ENCODE peak calls at places on chromosome 20, in four cellular contexts. N is AG09309, T is fibroblast of lung, X is fibroblast of pulmonary artery. Z is an unnamed sample.

GRCh38 chr20:19368351-19368750 is 155.9 kb downstream of the SLC24A3 start:
- DNase-seq in X (no peak), N (no peak), T (no peak), Z (no peak)

GRCh38 chr20:32446301-32447100 is 88.4 kb downstream of the ASXL1 start:
- DNase-seq in N (no peak), T (no peak), X (no peak), Z (no peak)

GRCh38 chr20:3698511-3699436 is 13.6 kb downstream of the SIGLEC1 start:
- DNase-seq in T (no peak), X (no peak), N (no peak), Z (no peak)

GRCh38 chr20:2692036-2692885 is at the start of gene EBF4:
- DNase-seq in T (peak), X (peak), N (no peak), Z (peak)

GRCh38 chr20:64115171-64115911 is 8.0 kb upstream of the NPBWR2 start:
- DNase-seq in X (no peak), T (no peak), N (no peak), Z (no peak)

GRCh38 chr20:38805958-38806854 is 709 bp downstream of the PPP1R16B start:
- DNase-seq in N (no peak), T (no peak), X (no peak), Z (peak)

GRCh38 chr20:47509685-47510084 is 8.0 kb downstream of the NCOA3 start:
- DNase-seq in T (no peak), X (no peak), N (no peak), Z (no peak)

GRCh38 chr20:2350606-2351005 is 30.1 kb upstream of the TGM6 start:
- DNase-seq in X (no peak), T (no peak), N (no peak), Z (no peak)

GRCh38 chr20:35617397-35618031 is 1.9 kb downstream of the SPAG4 start:
- DNase-seq in X (peak), T (peak), N (peak), Z (peak)

GRCh38 chr20:15487030-15487429 is 1086.2 kb downstream of the KIF16B start:
- DNase-seq in T (peak), X (peak), N (no peak), Z (no peak)

GRCh38 chr20:10670521-10671220 is 3.1 kb downstream of the JAG1 start:
- DNase-seq in N (no peak), T (no peak), X (no peak), Z (no peak)

GRCh38 chr20:38723982-38724602 is at the start of gene SLC32A1:
- DNase-seq in X (no peak), T (no peak), N (no peak), Z (peak)

GRCh38 chr20:3681931-3682820 is at the start of gene ADAM33:
- DNase-seq in X (no peak), T (no peak), N (no peak), Z (no peak)

GRCh38 chr20:53582574-53583351 is 10.9 kb downstream of the ZNF217 start:
- DNase-seq in N (peak), T (peak), X (peak), Z (peak)

GRCh38 chr20:35595456-35595855 is 20.2 kb upstream of the SPAG4 start:
- DNase-seq in X (no peak), N (no peak), T (no peak), Z (no peak)

GRCh38 chr20:21396045-21396893 is 1.1 kb downstream of the NKX2-4 start:
- DNase-seq in N (no peak), X (no peak), T (no peak), Z (no peak)

GRCh38 chr20:35224536-35224935 is 2.0 kb upstream of the MMP24 start:
- DNase-seq in T (no peak), N (no peak), X (no peak), Z (no peak)

GRCh38 chr20:52760791-52761190 is 211.4 kb upstream of the TSHZ2 start:
- DNase-seq in N (no peak), T (no peak), X (no peak), Z (no peak)

GRCh38 chr20:38728911-38729642 is 4.8 kb downstream of the SLC32A1 start:
- DNase-seq in X (no peak), T (no peak), N (no peak), Z (peak)

GRCh38 chr20:40768105-40768504 is 79.1 kb upstream of the MAFB start:
- DNase-seq in T (no peak), N (no peak), X (no peak), Z (no peak)

GRCh38 chr20:25032478-25033183 is 25.3 kb downstream of the ACSS1 start:
- DNase-seq in N (no peak), T (peak), X (peak), Z (no peak)

GRCh38 chr20:6711950-6712634 is 55.4 kb upstream of the BMP2 start:
- DNase-seq in T (no peak), X (no peak), N (no peak), Z (no peak)

GRCh38 chr20:51810155-51811039 is 8.1 kb upstream of the SALL4 start:
- DNase-seq in X (no peak), T (no peak), N (no peak), Z (no peak)

GRCh38 chr20:11791316-11792228 is 126.1 kb upstream of the BTBD3 start:
- DNase-seq in X (no peak), T (no peak), N (no peak), Z (no peak)

GRCh38 chr20:382291-383115 is 1.9 kb downstream of the TRIB3 start:
- DNase-seq in T (no peak), X (no peak), N (no peak), Z (no peak)

GRCh38 chr20:23090147-23090546 is 4.0 kb upstream of the CD93 start:
- DNase-seq in X (no peak), N (no peak), T (no peak), Z (no peak)
- TF ChIP-seq CTCF in X (no peak), N (no peak), T (no peak), Z (no peak)

DNA sequence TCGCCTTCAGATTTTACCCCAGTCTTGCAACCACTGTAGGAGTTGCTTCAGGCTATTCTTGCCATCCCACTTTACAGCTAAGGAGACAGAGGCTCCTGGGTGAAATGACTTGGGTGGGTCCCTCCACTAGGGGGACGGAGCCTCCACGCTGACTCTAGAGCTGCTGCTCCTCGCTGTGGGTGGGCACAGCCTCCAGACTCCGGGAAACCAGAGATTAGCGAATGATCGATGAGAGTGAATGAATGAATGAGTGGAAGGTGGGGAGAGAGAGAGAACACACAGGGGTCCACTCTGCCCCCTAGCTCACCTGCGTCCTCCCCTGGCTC is 10.4 kb downstream of the ZBP1 start:
- DNase-seq in N (no peak), X (no peak), T (no peak), Z (no peak)
- TF ChIP-seq CTCF in N (no peak), X (no peak), T (no peak), Z (peak)

DNA sequence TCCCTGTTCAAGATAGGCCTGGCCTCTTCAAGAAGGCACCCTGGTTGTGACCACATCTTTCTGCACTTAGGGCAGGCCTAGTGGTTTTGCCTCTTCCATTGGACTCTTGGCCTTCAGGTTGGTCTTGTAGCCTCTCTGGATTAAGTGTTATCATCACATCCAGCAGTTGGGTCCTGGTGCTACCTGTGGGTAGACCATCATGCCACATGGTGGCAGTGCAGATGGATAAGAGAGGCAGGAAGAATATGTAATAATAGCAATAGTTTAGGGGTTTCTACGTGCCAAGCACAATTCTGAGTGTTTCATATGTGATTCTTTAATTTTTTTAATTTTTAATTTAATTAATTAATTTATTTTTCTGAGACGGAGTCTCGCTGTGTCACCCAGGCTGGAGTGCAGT is 28.5 kb upstream of the SNRPB2 start:
- DNase-seq in T (no peak), X (peak), N (no peak), Z (peak)
- TF ChIP-seq CTCF in T (no peak), X (peak), N (peak), Z (peak)

DNA sequence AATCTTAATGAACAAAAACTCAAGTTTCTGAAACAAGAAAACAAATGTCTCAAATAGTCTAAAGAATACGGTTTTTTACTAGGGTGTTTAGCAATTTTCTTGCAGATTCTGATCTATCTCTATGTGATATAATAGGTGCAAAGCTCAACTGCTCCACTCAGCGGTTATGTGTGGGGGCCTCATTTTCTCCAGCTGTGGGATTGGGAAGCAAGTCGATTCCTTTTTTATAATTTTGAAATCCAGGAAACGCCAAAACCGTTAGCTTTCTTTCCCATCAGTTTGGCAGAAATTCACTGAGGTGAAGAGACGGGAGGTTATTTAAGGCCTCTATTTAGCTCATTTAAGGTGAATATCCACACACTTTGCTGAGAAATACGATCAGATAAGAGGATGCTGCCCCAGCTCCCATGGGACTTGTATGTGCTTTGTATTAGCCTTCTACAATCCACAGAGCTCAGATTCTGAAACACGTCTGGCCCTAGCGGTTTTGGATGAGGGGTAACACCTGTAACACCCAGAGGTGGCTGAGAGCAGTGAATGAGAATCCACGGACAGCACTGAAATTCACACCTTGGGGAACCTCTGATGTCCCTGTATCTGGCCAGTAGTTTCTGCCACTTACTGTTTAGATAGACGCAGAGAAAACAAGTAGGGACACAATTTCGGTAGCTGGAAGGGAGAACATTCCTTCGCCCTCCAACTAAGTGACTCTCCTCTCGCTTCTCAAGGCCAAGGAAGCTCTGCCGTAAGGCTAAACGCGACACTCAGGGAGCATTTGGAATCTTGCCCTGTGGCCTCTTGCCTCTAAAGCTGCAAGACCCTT is 6.6 kb upstream of the BCAS4 start:
- DNase-seq in N (peak), X (peak), T (peak), Z (no peak)
- TF ChIP-seq CTCF in N (peak), X (peak), T (peak), Z (no peak)

GRCh38 chr20:37316775-37317170 is 27.3 kb downstream of the MANBAL start:
- DNase-seq in X (no peak), T (no peak), N (no peak), Z (no peak)
- TF ChIP-seq CTCF in X (no peak), T (no peak), N (no peak), Z (no peak)

GRCh38 chr20:41853803-41854202 is 235.6 kb upstream of the CHD6 start:
- DNase-seq in T (no peak), X (no peak), N (no peak), Z (no peak)

DNA sequence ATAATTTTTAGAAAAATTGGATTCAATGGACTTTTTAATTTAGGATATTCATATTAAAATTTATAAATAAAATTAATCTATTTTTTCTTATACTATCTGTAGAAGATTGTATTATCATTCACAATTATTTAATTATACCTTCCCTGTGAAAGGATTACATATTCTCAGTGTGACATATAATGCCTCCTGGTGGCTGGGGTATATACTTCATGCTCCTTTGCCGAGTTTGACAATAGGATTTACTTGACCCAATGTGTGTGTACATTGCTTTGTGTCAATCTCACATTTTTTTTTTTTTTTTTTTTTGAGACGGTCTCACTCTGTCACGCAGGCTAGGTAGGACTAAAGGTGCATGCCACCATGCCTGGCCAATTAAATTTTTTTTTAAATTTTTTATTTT is 230.0 kb upstream of the CHD6 start:
- DNase-seq in T (no peak), X (no peak), N (no peak), Z (no peak)
- TF ChIP-seq CTCF in T (no peak), X (no peak), N (no peak), Z (no peak)

DNA sequence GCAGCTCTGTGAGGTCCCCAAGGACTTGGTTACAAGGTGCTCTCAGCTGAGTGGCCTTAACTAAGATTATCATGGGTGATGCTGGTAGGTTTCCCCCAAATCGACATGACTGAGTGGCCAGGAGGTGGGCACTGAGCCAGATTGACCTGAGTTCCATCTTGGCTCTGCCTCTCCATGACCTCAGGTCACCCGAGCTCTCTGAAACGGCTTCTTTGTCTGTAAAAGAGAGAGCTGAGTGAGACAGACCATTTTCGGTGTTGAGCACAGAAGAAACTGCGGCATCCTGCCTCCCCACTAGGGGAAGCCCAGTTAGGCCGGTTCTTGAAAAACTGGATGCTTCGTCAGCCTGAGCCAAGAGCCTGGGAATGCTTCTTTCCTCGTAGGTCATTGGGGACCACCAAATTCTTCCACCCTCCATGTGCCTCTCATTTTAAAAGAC is 14.1 kb upstream of the STX16 start:
- DNase-seq in T (no peak), X (no peak), N (no peak), Z (no peak)
- TF ChIP-seq CTCF in T (peak), X (peak), N (peak), Z (no peak)

DNA sequence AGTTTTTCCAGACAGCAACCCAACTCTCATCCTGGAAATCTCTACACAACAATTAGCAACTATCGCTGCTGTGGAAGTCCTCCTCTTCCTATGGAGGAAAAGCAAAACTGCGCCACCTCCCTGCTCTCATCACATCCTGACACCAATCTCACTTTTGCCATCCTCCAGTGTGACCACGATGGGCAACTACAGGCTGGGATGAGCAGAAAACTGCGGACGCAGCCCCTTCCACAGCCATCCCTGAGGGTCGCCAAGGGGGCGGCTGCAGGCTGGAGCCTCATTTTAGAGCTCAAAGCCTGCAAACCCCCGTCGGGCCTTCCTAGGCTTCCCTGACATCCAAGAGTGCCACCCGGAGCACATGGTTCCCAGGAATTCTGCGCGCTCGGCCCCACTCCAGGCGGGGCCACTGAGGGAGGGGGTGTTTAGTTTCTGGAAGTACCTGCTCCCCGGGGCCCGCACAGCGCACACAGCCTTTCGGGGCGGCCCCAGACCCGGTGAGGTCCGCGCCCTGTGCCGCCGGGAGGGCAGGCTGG is 1.2 kb downstream of the TCFL5 start:
- DNase-seq in X (peak), N (no peak), T (peak), Z (no peak)
- TF ChIP-seq CTCF in X (peak), N (no peak), T (peak), Z (no peak)

Z was measured in activated CD8-positive, alpha-beta T cell treated with anti-CD3 and anti-CD28 coated beads for 36 hours.